ENCODE peak calls at places on chromosome 5, in four cellular contexts. One of them, this sample, is unnamed.

GRCh38 chr5:60365001-60365400 is 335.0 kb downstream of the DEPDC1B start:
- DNase-seq in H1: no peak
- DNase-seq in neuronal stem cell: no peak
- DNase-seq in IMR-90: no peak
- DNase-seq in this sample: no peak

GRCh38 chr5:77101298-77101697 is 14.2 kb upstream of the ZBED3 start:
- DNase-seq in neuronal stem cell: no peak
- DNase-seq in IMR-90: peak; percentile 71
- DNase-seq in H1: no peak
- DNase-seq in this sample: no peak

GRCh38 chr5:19795218-19795617 is 192.8 kb downstream of the CDH18 start:
- DNase-seq in neuronal stem cell: no peak
- DNase-seq in H1: no peak
- DNase-seq in IMR-90: peak; percentile 57
- DNase-seq in this sample: no peak

GRCh38 chr5:78779771-78780616 is 131.4 kb upstream of the LHFPL2 start:
- DNase-seq in H1: no peak
- DNase-seq in IMR-90: peak; percentile 93
- DNase-seq in neuronal stem cell: no peak
- DNase-seq in this sample: no peak

GRCh38 chr5:135341021-135341666 is 57.9 kb downstream of the MACROH2A1 start:
- DNase-seq in H1: no peak
- DNase-seq in IMR-90: no peak
- DNase-seq in neuronal stem cell: no peak
- DNase-seq in this sample: no peak

GRCh38 chr5:181241393-181241975 is 2.2 kb downstream of the RACK1 start:
- DNase-seq in neuronal stem cell: no peak
- DNase-seq in H1: no peak
- DNase-seq in IMR-90: peak; percentile 90
- DNase-seq in this sample: no peak

GRCh38 chr5:159509002-159509660 is 178.8 kb upstream of the IL12B start:
- DNase-seq in neuronal stem cell: no peak
- DNase-seq in IMR-90: peak; percentile 13
- DNase-seq in H1: no peak
- DNase-seq in this sample: no peak

GRCh38 chr5:97078958-97079357 is 63.5 kb downstream of the LIX1 start:
- DNase-seq in neuronal stem cell: no peak
- DNase-seq in IMR-90: peak; percentile 51
- DNase-seq in H1: no peak
- DNase-seq in this sample: no peak

GRCh38 chr5:35618791-35619190 is 1.1 kb downstream of the SPEF2 start:
- DNase-seq in IMR-90: no peak
- DNase-seq in H1: no peak
- DNase-seq in neuronal stem cell: no peak
- DNase-seq in this sample: no peak

GRCh38 chr5:159897786-159898393 is 18.4 kb upstream of the ADRA1B start:
- DNase-seq in H1: no peak
- DNase-seq in IMR-90: no peak
- DNase-seq in neuronal stem cell: no peak
- DNase-seq in this sample: no peak

GRCh38 chr5:162240734-162241133 is 173.2 kb downstream of the GABRG2 start:
- DNase-seq in H1: no peak
- DNase-seq in neuronal stem cell: no peak
- DNase-seq in IMR-90: no peak
- DNase-seq in this sample: no peak

GRCh38 chr5:92581690-92582089 is 999.3 kb downstream of the NR2F1-AS1 start:
- DNase-seq in neuronal stem cell: no peak
- DNase-seq in IMR-90: no peak
- DNase-seq in H1: no peak
- DNase-seq in this sample: no peak

GRCh38 chr5:147995846-147996245 is 67.9 kb upstream of the SPINK5 start:
- DNase-seq in IMR-90: no peak
- DNase-seq in neuronal stem cell: no peak
- DNase-seq in H1: no peak
- DNase-seq in this sample: no peak

GRCh38 chr5:15203376-15203775 is 296.6 kb upstream of the FBXL7 start:
- DNase-seq in neuronal stem cell: no peak
- DNase-seq in IMR-90: peak; percentile 34
- DNase-seq in H1: no peak
- DNase-seq in this sample: no peak

GRCh38 chr5:53397845-53398244 is 82.6 kb upstream of the FST start:
- DNase-seq in H1: no peak
- DNase-seq in IMR-90: peak; percentile 90
- DNase-seq in neuronal stem cell: no peak
- DNase-seq in this sample: no peak

GRCh38 chr5:108917596-108917995 is 169.9 kb downstream of the FER start:
- DNase-seq in IMR-90: peak; percentile 40
- DNase-seq in neuronal stem cell: no peak
- DNase-seq in H1: no peak
- DNase-seq in this sample: no peak

GRCh38 chr5:10399839-10400238 is 41.8 kb upstream of the ROPN1L start:
- DNase-seq in neuronal stem cell: no peak
- DNase-seq in IMR-90: no peak
- DNase-seq in H1: no peak
- DNase-seq in this sample: no peak

GRCh38 chr5:166865206-166865605 is 1426.2 kb upstream of the WWC1 start:
- DNase-seq in neuronal stem cell: no peak
- DNase-seq in IMR-90: no peak
- DNase-seq in H1: no peak
- DNase-seq in this sample: no peak

GRCh38 chr5:86894006-86894560 is 276.3 kb downstream of the COX7C start:
- DNase-seq in H1: no peak
- DNase-seq in neuronal stem cell: no peak
- DNase-seq in IMR-90: peak; percentile 10
- DNase-seq in this sample: no peak

GRCh38 chr5:128631771-128632170 is 93.7 kb upstream of the FBN2 start:
- DNase-seq in H1: no peak
- DNase-seq in IMR-90: no peak
- DNase-seq in neuronal stem cell: no peak
- DNase-seq in this sample: no peak

GRCh38 chr5:96718635-96719077 is 56.5 kb downstream of the CAST start:
- DNase-seq in neuronal stem cell: no peak
- DNase-seq in IMR-90: no peak
- DNase-seq in H1: no peak
- DNase-seq in this sample: no peak

GRCh38 chr5:67805666-67806348 is 409.7 kb upstream of the PIK3R1 start:
- DNase-seq in IMR-90: no peak
- DNase-seq in H1: peak; percentile 51
- DNase-seq in neuronal stem cell: peak; percentile 18
- DNase-seq in this sample: peak; percentile 67

GRCh38 chr5:41763096-41763495 is 107.1 kb downstream of the OXCT1 start:
- DNase-seq in H1: no peak
- DNase-seq in IMR-90: peak; percentile 53
- DNase-seq in neuronal stem cell: no peak
- DNase-seq in this sample: no peak

GRCh38 chr5:180470361-180470760 is 23.8 kb upstream of the CNOT6 start:
- DNase-seq in IMR-90: no peak
- DNase-seq in H1: no peak
- DNase-seq in neuronal stem cell: no peak
- DNase-seq in this sample: no peak

GRCh38 chr5:165209101-165209727 is 1703.8 kb downstream of the MAT2B start:
- DNase-seq in H1: no peak
- DNase-seq in neuronal stem cell: peak; percentile 36
- DNase-seq in IMR-90: peak; percentile 37
- DNase-seq in this sample: no peak

GRCh38 chr5:94017579-94017978 is 276.2 kb upstream of the POU5F2 start:
- DNase-seq in IMR-90: peak; percentile 52
- DNase-seq in H1: no peak
- DNase-seq in neuronal stem cell: no peak
- DNase-seq in this sample: no peak

GRCh38 chr5:122602700-122603099 is 172.2 kb upstream of the SNX2 start:
- DNase-seq in IMR-90: no peak
- DNase-seq in neuronal stem cell: no peak
- DNase-seq in H1: no peak
- DNase-seq in this sample: no peak

GRCh38 chr5:4083591-4084337 is 488.1 kb downstream of the IRX1 start:
- DNase-seq in neuronal stem cell: no peak
- DNase-seq in IMR-90: no peak
- DNase-seq in H1: no peak
- DNase-seq in this sample: no peak

GRCh38 chr5:180208038-180208434 is 975 bp downstream of the RASGEF1C start:
- DNase-seq in IMR-90: no peak
- DNase-seq in neuronal stem cell: no peak
- DNase-seq in H1: no peak
- DNase-seq in this sample: peak; percentile 43

GRCh38 chr5:100668511-100668910 is 133.3 kb downstream of the FAM174A start:
- DNase-seq in neuronal stem cell: no peak
- DNase-seq in H1: no peak
- DNase-seq in IMR-90: peak; percentile 48
- DNase-seq in this sample: no peak

GRCh38 chr5:138945421-138946240 is 70.5 kb upstream of the LRRTM2 start:
- DNase-seq in H1: no peak
- DNase-seq in neuronal stem cell: peak; percentile 88
- DNase-seq in IMR-90: no peak
- DNase-seq in this sample: peak; percentile 62

GRCh38 chr5:157384971-157385709 is 74.9 kb upstream of the NIPAL4 start:
- DNase-seq in IMR-90: peak; percentile 99
- DNase-seq in H1: no peak
- DNase-seq in neuronal stem cell: no peak
- DNase-seq in this sample: no peak

GRCh38 chr5:136689563-136689962 is 324.2 kb upstream of the TRPC7 start:
- DNase-seq in neuronal stem cell: no peak
- DNase-seq in IMR-90: no peak
- DNase-seq in H1: no peak
- DNase-seq in this sample: no peak

GRCh38 chr5:155307219-155307618 is 293.7 kb downstream of the KIF4B start:
- DNase-seq in IMR-90: no peak
- DNase-seq in neuronal stem cell: no peak
- DNase-seq in H1: no peak
- DNase-seq in this sample: no peak

GRCh38 chr5:172418847-172419810 is 35.2 kb downstream of the SH3PXD2B start:
- DNase-seq in IMR-90: no peak
- DNase-seq in neuronal stem cell: no peak
- DNase-seq in H1: no peak
- DNase-seq in this sample: no peak

GRCh38 chr5:172415615-172416275 is 38.6 kb downstream of the SH3PXD2B start:
- DNase-seq in H1: no peak
- DNase-seq in neuronal stem cell: no peak
- DNase-seq in IMR-90: no peak
- DNase-seq in this sample: no peak

GRCh38 chr5:172414618-172415599 is 39.4 kb downstream of the SH3PXD2B start:
- DNase-seq in H1: no peak
- DNase-seq in neuronal stem cell: no peak
- DNase-seq in IMR-90: no peak
- DNase-seq in this sample: no peak

GRCh38 chr5:172417983-172418630 is 36.2 kb downstream of the SH3PXD2B start:
- DNase-seq in IMR-90: peak; percentile 95
- DNase-seq in H1: no peak
- DNase-seq in neuronal stem cell: no peak
- DNase-seq in this sample: no peak

GRCh38 chr5:172417130-172417802 is 37.1 kb downstream of the SH3PXD2B start:
- DNase-seq in IMR-90: no peak
- DNase-seq in H1: no peak
- DNase-seq in neuronal stem cell: no peak
- DNase-seq in this sample: no peak
- H4K91ac ChIP-seq in IMR-90: no peak overlapping the region
- H4K91ac ChIP-seq in H1: no peak overlapping the region
- H4K91ac ChIP-seq in neuronal stem cell: no peak overlapping the region
- H4K91ac ChIP-seq in this sample: no peak overlapping the region

GRCh38 chr5:58318468-58318867 is 141.4 kb downstream of the PLK2 start:
- DNase-seq in H1: no peak
- DNase-seq in IMR-90: peak; percentile 70
- DNase-seq in neuronal stem cell: no peak
- DNase-seq in this sample: no peak
- H4K91ac ChIP-seq in H1: no peak overlapping the region
- H4K91ac ChIP-seq in IMR-90: no peak overlapping the region
- H4K91ac ChIP-seq in neuronal stem cell: no peak overlapping the region
- H4K91ac ChIP-seq in this sample: no peak overlapping the region

GRCh38 chr5:32831630-32832029 is 120.5 kb downstream of the NPR3 start:
- DNase-seq in neuronal stem cell: no peak
- DNase-seq in H1: no peak
- DNase-seq in IMR-90: peak; percentile 37
- DNase-seq in this sample: no peak

GRCh38 chr5:32836176-32836575 is 125.1 kb downstream of the NPR3 start:
- DNase-seq in neuronal stem cell: no peak
- DNase-seq in IMR-90: peak; percentile 57
- DNase-seq in H1: no peak
- DNase-seq in this sample: no peak

GRCh38 chr5:32837211-32837610 is 126.1 kb downstream of the NPR3 start:
- DNase-seq in neuronal stem cell: no peak
- DNase-seq in H1: no peak
- DNase-seq in IMR-90: peak; percentile 11
- DNase-seq in this sample: no peak

GRCh38 chr5:32833127-32833526 is 122.0 kb downstream of the NPR3 start:
- DNase-seq in IMR-90: no peak
- DNase-seq in H1: no peak
- DNase-seq in neuronal stem cell: no peak
- DNase-seq in this sample: no peak

DNA sequence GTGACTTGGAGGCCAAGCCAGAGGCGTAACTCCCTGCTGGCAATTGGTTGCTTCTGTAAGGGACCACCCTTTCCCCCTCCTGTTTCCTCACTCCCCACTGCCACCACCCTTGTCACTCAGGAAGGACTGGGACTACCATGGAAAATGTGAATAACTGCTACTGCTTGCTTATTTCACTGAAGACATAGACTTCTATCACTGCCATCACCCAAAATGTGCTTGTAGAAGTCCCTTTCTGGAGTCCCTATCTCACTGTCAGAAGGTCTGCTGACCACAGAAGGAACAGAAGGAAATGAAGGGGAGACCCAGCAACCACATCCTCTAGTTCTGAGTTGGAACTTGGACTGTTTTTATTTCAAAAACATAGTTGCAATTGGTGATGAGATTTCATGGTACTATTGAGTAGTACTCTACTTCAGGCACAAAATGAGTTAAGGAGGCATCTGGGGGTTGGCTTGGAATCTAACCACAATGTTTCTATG is 122.5 kb downstream of the NPR3 start:
- DNase-seq in IMR-90: no peak
- DNase-seq in neuronal stem cell: no peak
- DNase-seq in H1: no peak
- DNase-seq in this sample: no peak
- H4K91ac ChIP-seq in IMR-90: peak overlapping the region; percentile 19
- H4K91ac ChIP-seq in neuronal stem cell: no peak overlapping the region
- H4K91ac ChIP-seq in H1: no peak overlapping the region
- H4K91ac ChIP-seq in this sample: no peak overlapping the region

GRCh38 chr5:90410178-90410762 is 714 bp upstream of the CETN3 start:
- DNase-seq in H1: no peak
- DNase-seq in neuronal stem cell: no peak
- DNase-seq in IMR-90: no peak
- DNase-seq in this sample: no peak
- H4K91ac ChIP-seq in H1: peak overlapping the region; percentile 4
- H4K91ac ChIP-seq in neuronal stem cell: peak overlapping the region; percentile 96
- H4K91ac ChIP-seq in IMR-90: peak overlapping the region; percentile 83
- H4K91ac ChIP-seq in this sample: no peak overlapping the region

This sample was measured in H9.